ENCODE peak calls at places on chromosomes 2 and 18, in five cellular contexts. One of them, this sample, is unnamed.

GRCh38 chr2:172079838-172080640 is 5.3 kb upstream of the DLX1 start:
- DNase-seq in K562: no peak
- DNase-seq in A549: no peak
- DNase-seq in GM12878: no peak
- DNase-seq in HepG2: no peak
- DNase-seq in this sample: peak

GRCh38 chr18:44802508-44802907 is 121.8 kb downstream of the SETBP1 start:
- DNase-seq in K562: no peak
- DNase-seq in A549: no peak
- DNase-seq in GM12878: no peak
- DNase-seq in HepG2: no peak
- DNase-seq in this sample: no peak

GRCh38 chr2:188346059-188346458 is 54.4 kb downstream of the GULP1 start:
- DNase-seq in K562: no peak
- DNase-seq in A549: no peak
- DNase-seq in GM12878: no peak
- DNase-seq in HepG2: no peak
- DNase-seq in this sample: no peak

GRCh38 chr2:64017811-64018714 is 1.2 kb downstream of the VPS54 start:
- DNase-seq in K562: peak
- DNase-seq in A549: no peak
- DNase-seq in GM12878: no peak
- DNase-seq in HepG2: no peak
- DNase-seq in this sample: peak

GRCh38 chr2:233418761-233419625 is 64.7 kb downstream of the DGKD start:
- DNase-seq in K562: no peak
- DNase-seq in A549: peak
- DNase-seq in GM12878: peak
- DNase-seq in HepG2: no peak
- DNase-seq in this sample: no peak

GRCh38 chr2:45291283-45291682 is 282.0 kb upstream of the SIX2 start:
- DNase-seq in K562: no peak
- DNase-seq in A549: no peak
- DNase-seq in GM12878: no peak
- DNase-seq in HepG2: no peak
- DNase-seq in this sample: no peak

GRCh38 chr2:190947711-190948251 is 66.2 kb downstream of the STAT1 start:
- DNase-seq in K562: no peak
- DNase-seq in A549: peak
- DNase-seq in GM12878: peak
- DNase-seq in HepG2: peak
- DNase-seq in this sample: peak

GRCh38 chr18:7617738-7618422 is 50.8 kb downstream of the PTPRM start:
- DNase-seq in K562: no peak
- DNase-seq in A549: no peak
- DNase-seq in GM12878: no peak
- DNase-seq in HepG2: no peak
- DNase-seq in this sample: no peak

GRCh38 chr2:199464614-199465352 is 7.0 kb upstream of the SATB2 start:
- DNase-seq in K562: no peak
- DNase-seq in A549: no peak
- DNase-seq in GM12878: no peak
- DNase-seq in HepG2: no peak
- DNase-seq in this sample: no peak

GRCh38 chr2:199462167-199462976 is 4.6 kb upstream of the SATB2 start:
- DNase-seq in K562: no peak
- DNase-seq in A549: no peak
- DNase-seq in GM12878: no peak
- DNase-seq in HepG2: no peak
- DNase-seq in this sample: peak

GRCh38 chr2:199463708-199464613 is 6.2 kb upstream of the SATB2 start:
- DNase-seq in K562: no peak
- DNase-seq in A549: no peak
- DNase-seq in GM12878: no peak
- DNase-seq in HepG2: no peak
- DNase-seq in this sample: no peak

GRCh38 chr2:199461455-199462166 is 3.9 kb upstream of the SATB2 start:
- DNase-seq in K562: no peak
- DNase-seq in A549: no peak
- DNase-seq in GM12878: no peak
- DNase-seq in HepG2: no peak
- DNase-seq in this sample: no peak

DNA sequence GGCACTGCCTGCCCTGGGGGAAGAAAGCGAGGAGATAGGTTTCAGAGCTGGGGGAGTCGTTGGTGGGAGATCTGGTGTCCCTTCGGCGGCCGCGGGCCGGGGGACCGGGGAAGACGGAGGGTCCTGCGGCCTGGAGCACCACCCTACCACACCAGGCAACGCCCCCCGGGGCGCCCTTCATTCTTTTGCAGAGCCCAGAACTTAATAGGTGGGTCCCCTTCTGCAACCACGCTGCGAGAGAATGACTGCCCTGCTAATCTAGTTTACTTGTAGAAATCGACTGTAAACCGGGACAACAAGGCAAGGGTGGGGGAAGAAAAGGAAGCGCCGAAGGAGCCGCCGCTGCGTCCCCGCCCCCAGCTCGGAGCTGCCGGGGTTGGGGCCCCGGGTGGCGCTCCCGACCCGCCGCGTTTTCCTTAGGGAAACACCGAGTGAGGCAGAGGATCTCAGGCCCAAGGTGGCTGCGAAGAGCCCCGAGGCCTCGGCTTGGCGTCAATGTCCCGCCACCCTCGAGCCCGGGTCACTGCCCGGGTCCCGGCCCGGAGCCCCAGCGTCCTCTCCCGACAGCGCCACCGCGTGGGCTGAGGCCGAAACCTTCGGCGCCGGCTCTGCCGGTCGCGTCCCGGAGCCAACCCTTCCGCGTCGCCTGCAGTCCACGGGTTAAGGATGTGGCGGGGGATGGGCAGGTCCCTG is 5.4 kb upstream of the SATB2 start:
- DNase-seq in K562: no peak
- DNase-seq in A549: peak
- DNase-seq in GM12878: no peak
- DNase-seq in HepG2: no peak
- DNase-seq in this sample: peak
- TF ChIP-seq MYC in K562: no peak
- TF ChIP-seq MYC in A549: no peak
- TF ChIP-seq MYC in GM12878: no peak
- TF ChIP-seq MYC in HepG2: peak
- TF ChIP-seq MYC in this sample: no peak

DNA sequence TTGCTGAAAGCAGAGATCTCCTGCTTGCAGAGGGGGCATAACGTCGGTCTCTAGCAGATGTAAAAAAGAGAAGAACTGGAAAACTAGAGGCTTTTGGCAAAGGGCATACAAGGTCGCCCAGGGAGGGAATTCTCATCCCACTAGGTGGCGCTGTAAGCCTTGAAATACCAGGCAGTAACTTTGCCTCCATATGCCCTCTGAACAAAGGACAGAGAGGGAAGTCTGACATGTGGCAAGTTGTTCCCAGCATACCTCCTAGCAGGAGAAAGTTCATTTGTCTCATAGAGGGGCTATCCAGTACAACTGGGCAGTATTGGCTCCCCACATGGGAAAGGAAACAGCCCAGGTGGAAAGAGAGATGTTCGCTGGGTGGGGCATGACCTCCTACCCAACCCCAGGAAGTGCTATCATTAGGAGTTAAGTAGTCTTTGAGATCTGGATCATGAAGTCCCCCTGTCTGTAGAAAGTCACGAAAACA is 40.0 kb downstream of the STK17B start:
- DNase-seq in K562: peak
- DNase-seq in A549: no peak
- DNase-seq in GM12878: peak
- DNase-seq in HepG2: peak
- DNase-seq in this sample: peak
- TF ChIP-seq CTCF in K562: peak
- TF ChIP-seq CTCF in A549: peak
- TF ChIP-seq CTCF in GM12878: peak
- TF ChIP-seq CTCF in HepG2: peak
- TF ChIP-seq CTCF in this sample: peak

GRCh38 chr2:240319221-240319854 is 116.1 kb upstream of the GPC1 start:
- DNase-seq in K562: no peak
- DNase-seq in A549: no peak
- DNase-seq in GM12878: no peak
- DNase-seq in HepG2: no peak
- DNase-seq in this sample: no peak
- TF ChIP-seq POLR2A in K562: no peak
- TF ChIP-seq POLR2A in A549: no peak
- TF ChIP-seq POLR2A in GM12878: no peak
- TF ChIP-seq POLR2A in HepG2: no peak
- TF ChIP-seq POLR2A in this sample: no peak

DNA sequence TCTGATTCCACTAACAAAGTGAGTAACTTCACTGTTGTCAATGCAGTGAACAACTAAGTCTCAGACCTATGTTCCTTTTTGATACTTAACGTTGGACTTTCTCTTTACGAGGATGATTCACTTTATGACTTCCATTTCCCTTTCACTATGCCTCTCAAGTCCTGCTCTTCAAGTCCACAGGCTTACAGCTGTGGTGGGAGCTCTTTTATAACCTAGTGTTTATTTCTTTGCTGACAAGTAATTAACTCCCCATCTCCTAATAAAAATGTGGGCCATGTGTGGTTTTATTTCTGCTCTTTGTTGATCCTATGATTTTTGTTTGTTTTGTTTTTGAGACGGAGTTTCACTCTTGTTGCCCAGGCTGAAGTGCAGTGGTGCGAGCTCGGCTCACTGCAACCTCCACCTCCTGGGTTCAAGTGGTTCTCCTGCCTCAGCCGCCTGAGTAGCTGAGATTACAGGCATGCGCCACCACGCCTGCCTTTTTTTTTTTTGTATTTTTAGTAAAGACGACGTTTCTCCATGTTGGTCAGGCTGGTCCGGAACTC is 142.1 kb downstream of the USP34 start:
- DNase-seq in K562: no peak
- DNase-seq in A549: no peak
- DNase-seq in GM12878: no peak
- DNase-seq in HepG2: no peak
- DNase-seq in this sample: peak
- TF ChIP-seq MYC in K562: no peak
- TF ChIP-seq MYC in A549: no peak
- TF ChIP-seq MYC in GM12878: no peak
- TF ChIP-seq MYC in HepG2: no peak
- TF ChIP-seq MYC in this sample: no peak

GRCh38 chr2:3647831-3648651 is 10.0 kb upstream of the ALLC start:
- DNase-seq in K562: no peak
- DNase-seq in A549: no peak
- DNase-seq in GM12878: no peak
- DNase-seq in HepG2: no peak
- DNase-seq in this sample: no peak

GRCh38 chr2:3651686-3652516 is 6.1 kb upstream of the ALLC start:
- DNase-seq in K562: no peak
- DNase-seq in A549: no peak
- DNase-seq in GM12878: peak
- DNase-seq in HepG2: peak
- DNase-seq in this sample: peak

GRCh38 chr2:3649581-3649980 is 8.4 kb upstream of the ALLC start:
- DNase-seq in K562: no peak
- DNase-seq in A549: no peak
- DNase-seq in GM12878: no peak
- DNase-seq in HepG2: no peak
- DNase-seq in this sample: no peak

GRCh38 chr2:3648652-3649177 is 9.3 kb upstream of the ALLC start:
- DNase-seq in K562: no peak
- DNase-seq in A549: no peak
- DNase-seq in GM12878: no peak
- DNase-seq in HepG2: no peak
- DNase-seq in this sample: no peak

DNA sequence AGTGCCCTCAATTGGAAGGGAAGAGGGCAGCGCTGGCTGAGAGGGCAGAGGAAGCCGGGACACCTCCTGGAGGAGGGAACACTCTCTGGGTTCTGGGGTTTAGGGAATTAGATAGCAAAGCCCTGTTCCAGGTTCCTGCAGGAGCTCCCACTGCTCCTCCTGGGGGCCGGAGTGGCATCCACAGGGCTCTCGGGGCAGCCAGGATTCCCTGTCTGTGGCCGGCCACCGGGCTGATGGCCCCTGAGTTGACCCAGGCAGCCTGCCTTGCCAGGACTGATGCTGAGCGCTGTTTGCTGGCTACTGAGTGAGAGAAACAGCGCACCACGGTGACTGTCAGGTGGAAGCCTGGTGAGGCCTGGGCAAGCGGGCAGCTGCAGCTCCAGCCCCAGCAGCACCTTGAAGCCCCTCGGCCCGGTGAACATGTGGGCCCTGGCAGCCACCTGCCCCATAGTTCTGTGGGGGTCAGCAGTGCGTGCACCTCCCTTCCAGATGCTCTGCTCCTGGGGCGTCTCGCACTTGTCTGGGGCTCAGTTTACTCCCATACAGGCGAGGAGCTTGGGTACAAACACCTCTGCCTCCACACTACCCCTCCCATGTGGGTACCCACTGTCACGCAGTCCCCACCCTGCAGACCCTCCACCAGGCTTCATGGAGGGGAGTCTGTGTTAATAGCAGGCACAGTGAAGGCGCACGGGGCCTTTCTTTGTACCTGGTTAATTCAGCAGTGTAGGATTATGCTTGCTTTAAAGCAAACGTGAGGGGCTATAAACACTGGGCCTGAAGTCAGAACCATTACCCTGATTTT is 7.7 kb upstream of the ALLC start:
- DNase-seq in K562: no peak
- DNase-seq in A549: peak
- DNase-seq in GM12878: no peak
- DNase-seq in HepG2: no peak
- DNase-seq in this sample: no peak
- TF ChIP-seq CTCF in K562: no peak
- TF ChIP-seq CTCF in A549: no peak
- TF ChIP-seq CTCF in GM12878: no peak
- TF ChIP-seq CTCF in HepG2: peak
- TF ChIP-seq CTCF in this sample: no peak

DNA sequence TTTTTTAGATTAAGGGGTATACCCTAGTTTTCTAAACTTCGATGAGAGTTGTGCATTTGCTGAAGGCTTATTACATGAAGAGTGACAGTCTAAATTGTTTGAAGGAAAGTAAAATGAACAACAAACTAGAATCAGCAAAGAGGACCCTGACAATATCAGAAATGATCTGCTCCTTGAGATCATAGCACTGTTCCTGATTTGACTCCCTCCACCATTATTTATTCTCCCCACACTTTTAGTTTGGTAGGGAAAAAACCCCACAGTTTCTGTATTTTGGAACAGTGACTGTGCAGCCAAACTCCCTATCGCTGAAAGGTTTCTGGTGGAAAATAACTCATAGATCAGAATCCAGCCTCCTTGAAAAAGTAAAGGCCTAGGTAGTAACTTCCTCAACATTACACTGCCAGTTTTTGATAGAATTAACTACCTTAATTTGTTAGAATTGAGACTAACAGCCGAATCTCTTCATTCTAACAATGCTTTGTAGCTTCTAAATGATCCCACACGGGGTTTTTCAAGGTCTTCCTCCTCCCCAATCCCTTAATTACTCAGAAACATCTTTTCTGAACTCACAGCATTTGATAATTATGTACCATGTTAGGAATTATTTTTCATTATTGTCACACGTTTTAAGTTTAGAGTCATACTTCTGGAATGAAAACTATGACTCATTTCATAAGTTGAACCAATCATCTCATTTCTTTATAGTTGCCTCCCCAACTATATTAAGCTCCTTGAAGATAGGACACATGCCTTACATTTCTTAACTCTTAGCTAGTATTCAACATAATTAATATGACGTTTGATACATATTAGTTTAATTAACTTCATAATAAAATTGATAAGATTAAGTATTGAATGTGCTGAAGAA is 2.9 kb downstream of the MYL12A start:
- DNase-seq in K562: no peak
- DNase-seq in A549: no peak
- DNase-seq in GM12878: no peak
- DNase-seq in HepG2: no peak
- DNase-seq in this sample: no peak
- TF ChIP-seq POLR2A in K562: peak
- TF ChIP-seq POLR2A in A549: no peak
- TF ChIP-seq POLR2A in GM12878: peak
- TF ChIP-seq POLR2A in HepG2: no peak
- TF ChIP-seq POLR2A in this sample: no peak

This sample was measured in NB4.